ENCODE peak calls at places on chromosomes 13 and 19, in six cellular contexts. W is NCI-H774, V is neural crest cell, K is foreskin fibroblast, Y is AG20443, F is hepatic stellate cell. J is an unnamed sample.

GRCh38 chr13:76696370-76696769 is 189.8 kb downstream of the KCTD12 start:
- DNase-seq in Y (peak; percentile 53), V (no peak), W (no peak), K (no peak), F (no peak), J (no peak)

GRCh38 chr19:11453468-11454341 is 18.3 kb downstream of the PRKCSH start:
- DNase-seq in Y (no peak), V (no peak), F (no peak), W (no peak), K (no peak), J (no peak)

GRCh38 chr19:32497386-32497785 is 83.6 kb upstream of the PDCD5 start:
- DNase-seq in Y (no peak), K (no peak), F (no peak), V (no peak), W (no peak), J (no peak)

GRCh38 chr13:76638882-76639281 is 247.3 kb downstream of the KCTD12 start:
- DNase-seq in W (no peak), K (no peak), V (no peak), Y (peak; percentile 10), F (no peak), J (no peak)

GRCh38 chr13:33205804-33206221 is 79.7 kb downstream of the STARD13 start:
- DNase-seq in V (no peak), W (no peak), Y (no peak), F (no peak), K (no peak), J (no peak)

GRCh38 chr13:33032037-33032625 is 15.9 kb downstream of the KL start:
- DNase-seq in W (no peak), Y (peak; percentile 63), K (peak; percentile 7), V (no peak), F (peak; percentile 10), J (no peak)

GRCh38 chr19:2336528-2337328 is 8.2 kb downstream of the SPPL2B start:
- DNase-seq in Y (no peak), F (no peak), V (no peak), W (no peak), K (no peak), J (no peak)

GRCh38 chr13:100710176-100710575 is 35.6 kb upstream of the TMTC4 start:
- DNase-seq in K (no peak), Y (no peak), V (no peak), F (no peak), W (no peak), J (no peak)

GRCh38 chr13:111976474-111977183 is 90.3 kb upstream of the SOX1 start:
- DNase-seq in V (no peak), W (peak; percentile 68), F (no peak), K (no peak), Y (no peak), J (peak; percentile 53)

GRCh38 chr19:32749361-32749760 is 29.8 kb downstream of the TDRD12 start:
- DNase-seq in F (no peak), W (no peak), V (no peak), K (no peak), Y (no peak), J (no peak)

GRCh38 chr13:98433654-98434053 is 143.3 kb downstream of the STK24 start:
- DNase-seq in W (no peak), V (no peak), K (no peak), F (no peak), Y (no peak), J (no peak)

GRCh38 chr19:49672131-49672919 is 4.7 kb upstream of the PRMT1 start:
- DNase-seq in V (peak; percentile 83), F (peak; percentile 87), K (peak; percentile 48), Y (peak; percentile 83), W (peak; percentile 71), J (no peak)

GRCh38 chr13:106038752-106039151 is 496.7 kb downstream of the EFNB2 start:
- DNase-seq in V (no peak), Y (peak; percentile 64), K (peak; percentile 78), F (no peak), W (no peak), J (no peak)

GRCh38 chr13:49441846-49442245 is 2.0 kb downstream of the CAB39L start:
- DNase-seq in Y (no peak), V (no peak), W (no peak), K (peak; percentile 18), F (no peak), J (no peak)